ENCODE peak calls at places on chromosomes 5 and 9, in nine cellular contexts. One of them, this sample, is unnamed.

GRCh38 chr5:111681791-111682190 is 75.2 kb downstream of the NREP start:
- DNase-seq in right atrium auricular region: no peak
- DNase-seq in CD8-positive, alpha-beta T cell: no peak
- DNase-seq in pancreas: no peak
- DNase-seq in breast epithelium: no peak
- DNase-seq in HCT116: no peak
- DNase-seq in lung: no peak
- DNase-seq in thyroid gland: no peak
- DNase-seq in GM23338: no peak
- DNase-seq in this sample: no peak

GRCh38 chr5:71828641-71829040 is 109.6 kb downstream of the CARTPT start:
- DNase-seq in HCT116: no peak
- DNase-seq in breast epithelium: no peak
- DNase-seq in pancreas: no peak
- DNase-seq in lung: no peak
- DNase-seq in right atrium auricular region: no peak
- DNase-seq in thyroid gland: no peak
- DNase-seq in CD8-positive, alpha-beta T cell: no peak
- DNase-seq in GM23338: no peak
- DNase-seq in this sample: no peak

GRCh38 chr5:20974423-20974822 is 986.4 kb upstream of the CDH18 start:
- DNase-seq in breast epithelium: no peak
- DNase-seq in CD8-positive, alpha-beta T cell: no peak
- DNase-seq in right atrium auricular region: no peak
- DNase-seq in pancreas: no peak
- DNase-seq in lung: no peak
- DNase-seq in thyroid gland: no peak
- DNase-seq in HCT116: no peak
- DNase-seq in GM23338: peak; percentile 6
- DNase-seq in this sample: no peak

GRCh38 chr5:154997746-154998145 is 15.8 kb upstream of the KIF4B start:
- DNase-seq in breast epithelium: no peak
- DNase-seq in right atrium auricular region: no peak
- DNase-seq in pancreas: no peak
- DNase-seq in thyroid gland: no peak
- DNase-seq in GM23338: no peak
- DNase-seq in lung: no peak
- DNase-seq in HCT116: no peak
- DNase-seq in CD8-positive, alpha-beta T cell: no peak
- DNase-seq in this sample: no peak

GRCh38 chr9:73146113-73146815 is 5.4 kb upstream of the ANXA1 start:
- DNase-seq in lung: no peak
- DNase-seq in HCT116: no peak
- DNase-seq in breast epithelium: no peak
- DNase-seq in CD8-positive, alpha-beta T cell: no peak
- DNase-seq in GM23338: no peak
- DNase-seq in thyroid gland: no peak
- DNase-seq in right atrium auricular region: no peak
- DNase-seq in pancreas: no peak
- DNase-seq in this sample: no peak

GRCh38 chr5:133992429-133993151 is 12.2 kb downstream of the VDAC1 start:
- DNase-seq in GM23338: no peak
- DNase-seq in breast epithelium: no peak
- DNase-seq in pancreas: no peak
- DNase-seq in lung: no peak
- DNase-seq in HCT116: no peak
- DNase-seq in CD8-positive, alpha-beta T cell: no peak
- DNase-seq in thyroid gland: peak; percentile 91
- DNase-seq in right atrium auricular region: no peak
- DNase-seq in this sample: peak; percentile 60

GRCh38 chr5:173395257-173395932 is 67.2 kb upstream of the STC2 start:
- DNase-seq in lung: no peak
- DNase-seq in pancreas: no peak
- DNase-seq in breast epithelium: no peak
- DNase-seq in thyroid gland: no peak
- DNase-seq in CD8-positive, alpha-beta T cell: no peak
- DNase-seq in GM23338: peak; percentile 38
- DNase-seq in right atrium auricular region: no peak
- DNase-seq in HCT116: peak; percentile 6
- DNase-seq in this sample: no peak

GRCh38 chr5:40914835-40915234 is 5.5 kb downstream of the C7 start:
- DNase-seq in thyroid gland: no peak
- DNase-seq in HCT116: no peak
- DNase-seq in lung: no peak
- DNase-seq in GM23338: no peak
- DNase-seq in right atrium auricular region: no peak
- DNase-seq in pancreas: no peak
- DNase-seq in CD8-positive, alpha-beta T cell: no peak
- DNase-seq in breast epithelium: no peak
- DNase-seq in this sample: no peak

GRCh38 chr5:59528226-59528862 is 365.2 kb downstream of the PDE4D start:
- DNase-seq in GM23338: peak; percentile 32
- DNase-seq in lung: no peak
- DNase-seq in right atrium auricular region: no peak
- DNase-seq in pancreas: no peak
- DNase-seq in HCT116: no peak
- DNase-seq in CD8-positive, alpha-beta T cell: no peak
- DNase-seq in thyroid gland: no peak
- DNase-seq in breast epithelium: no peak
- DNase-seq in this sample: no peak

GRCh38 chr9:120583958-120584369 is 4.0 kb upstream of the CDK5RAP2 start:
- DNase-seq in pancreas: no peak
- DNase-seq in CD8-positive, alpha-beta T cell: no peak
- DNase-seq in GM23338: peak; percentile 40
- DNase-seq in breast epithelium: peak; percentile 76
- DNase-seq in thyroid gland: no peak
- DNase-seq in right atrium auricular region: peak; percentile 62
- DNase-seq in HCT116: peak; percentile 16
- DNase-seq in lung: no peak
- DNase-seq in this sample: no peak

GRCh38 chr9:136093331-136093986 is 1.6 kb downstream of the NACC2 start:
- DNase-seq in GM23338: no peak
- DNase-seq in lung: no peak
- DNase-seq in breast epithelium: no peak
- DNase-seq in right atrium auricular region: no peak
- DNase-seq in HCT116: no peak
- DNase-seq in pancreas: no peak
- DNase-seq in CD8-positive, alpha-beta T cell: no peak
- DNase-seq in thyroid gland: peak; percentile 37
- DNase-seq in this sample: no peak

GRCh38 chr9:128123451-128124080 is 4.0 kb downstream of the PTGES2 start:
- DNase-seq in HCT116: no peak
- DNase-seq in right atrium auricular region: no peak
- DNase-seq in pancreas: peak; percentile 51
- DNase-seq in lung: no peak
- DNase-seq in breast epithelium: no peak
- DNase-seq in thyroid gland: no peak
- DNase-seq in CD8-positive, alpha-beta T cell: no peak
- DNase-seq in GM23338: no peak
- DNase-seq in this sample: peak; percentile 16

GRCh38 chr5:169242849-169243186 is 58.1 kb downstream of the SLIT3 start:
- DNase-seq in GM23338: no peak
- DNase-seq in pancreas: no peak
- DNase-seq in lung: no peak
- DNase-seq in thyroid gland: no peak
- DNase-seq in HCT116: no peak
- DNase-seq in right atrium auricular region: no peak
- DNase-seq in breast epithelium: no peak
- DNase-seq in CD8-positive, alpha-beta T cell: no peak
- DNase-seq in this sample: no peak

DNA sequence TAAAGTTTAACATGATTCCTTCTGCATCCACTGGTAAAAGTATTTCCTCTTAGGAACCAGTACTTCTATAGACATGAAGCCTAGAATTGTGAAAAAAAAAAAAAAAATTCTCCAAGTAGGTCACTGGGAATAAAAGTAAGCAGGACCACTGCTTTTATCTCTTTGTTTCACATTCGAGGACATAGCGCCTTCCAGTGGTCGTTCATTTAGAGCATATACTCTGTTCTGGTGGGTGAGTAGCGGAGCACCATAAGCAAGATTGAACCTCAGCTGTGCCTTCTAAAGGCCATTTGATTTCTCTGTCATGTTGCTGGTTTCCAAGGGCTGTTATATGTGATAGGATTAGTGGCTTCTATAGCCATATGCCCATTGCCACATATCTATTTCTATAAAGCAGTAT is 393.1 kb downstream of the TMEM232 start:
- DNase-seq in pancreas: no peak
- DNase-seq in right atrium auricular region: no peak
- DNase-seq in CD8-positive, alpha-beta T cell: no peak
- DNase-seq in thyroid gland: no peak
- DNase-seq in breast epithelium: no peak
- DNase-seq in GM23338: peak; percentile 86
- DNase-seq in HCT116: peak; percentile 3
- DNase-seq in lung: no peak
- DNase-seq in this sample: no peak
- TF ChIP-seq CTCF in pancreas: no peak
- TF ChIP-seq CTCF in right atrium auricular region: no peak
- TF ChIP-seq CTCF in CD8-positive, alpha-beta T cell: no peak
- TF ChIP-seq CTCF in thyroid gland: no peak
- TF ChIP-seq CTCF in breast epithelium: no peak
- TF ChIP-seq CTCF in GM23338: peak; percentile 76
- TF ChIP-seq CTCF in HCT116: peak; percentile 37
- TF ChIP-seq CTCF in lung: no peak
- TF ChIP-seq CTCF in this sample: peak; percentile 30

DNA sequence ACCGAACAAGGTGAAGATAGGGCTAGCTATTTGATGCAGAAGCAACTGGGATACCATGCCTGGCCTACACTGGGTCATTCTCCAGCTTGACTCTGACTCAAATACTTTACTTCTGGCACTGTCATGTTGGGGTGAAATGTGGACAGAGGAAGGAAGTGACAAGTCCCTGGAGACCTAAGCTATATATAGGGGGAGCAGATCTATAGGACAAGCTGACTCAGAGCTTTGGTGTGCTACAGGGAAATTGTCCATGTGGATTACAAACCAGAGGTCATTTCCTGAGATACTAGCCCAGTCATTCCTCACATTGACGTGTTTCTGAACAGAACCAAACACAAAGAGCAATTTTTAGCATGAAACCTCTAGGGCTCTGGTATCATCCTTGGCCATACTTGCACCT is 531.6 kb upstream of the CLINT1 start:
- DNase-seq in CD8-positive, alpha-beta T cell: no peak
- DNase-seq in breast epithelium: no peak
- DNase-seq in lung: no peak
- DNase-seq in HCT116: no peak
- DNase-seq in thyroid gland: no peak
- DNase-seq in pancreas: no peak
- DNase-seq in right atrium auricular region: no peak
- DNase-seq in GM23338: no peak
- DNase-seq in this sample: no peak
- H3K4me1 ChIP-seq in CD8-positive, alpha-beta T cell: no peaks in the 10 kb centered on the region
- H3K4me1 ChIP-seq in breast epithelium: no peaks in the 10 kb centered on the region
- H3K4me1 ChIP-seq in lung: no peaks in the 10 kb centered on the region
- H3K4me1 ChIP-seq in HCT116: no peaks in the 10 kb centered on the region
- H3K4me1 ChIP-seq in thyroid gland: no peaks in the 10 kb centered on the region
- H3K4me1 ChIP-seq in pancreas: peaks cover 13% of the 10 kb centered on the region
- H3K4me1 ChIP-seq in right atrium auricular region: no peaks in the 10 kb centered on the region
- H3K4me1 ChIP-seq in GM23338: no peaks in the 10 kb centered on the region
- H3K4me1 ChIP-seq in this sample: no peaks in the 10 kb centered on the region

DNA sequence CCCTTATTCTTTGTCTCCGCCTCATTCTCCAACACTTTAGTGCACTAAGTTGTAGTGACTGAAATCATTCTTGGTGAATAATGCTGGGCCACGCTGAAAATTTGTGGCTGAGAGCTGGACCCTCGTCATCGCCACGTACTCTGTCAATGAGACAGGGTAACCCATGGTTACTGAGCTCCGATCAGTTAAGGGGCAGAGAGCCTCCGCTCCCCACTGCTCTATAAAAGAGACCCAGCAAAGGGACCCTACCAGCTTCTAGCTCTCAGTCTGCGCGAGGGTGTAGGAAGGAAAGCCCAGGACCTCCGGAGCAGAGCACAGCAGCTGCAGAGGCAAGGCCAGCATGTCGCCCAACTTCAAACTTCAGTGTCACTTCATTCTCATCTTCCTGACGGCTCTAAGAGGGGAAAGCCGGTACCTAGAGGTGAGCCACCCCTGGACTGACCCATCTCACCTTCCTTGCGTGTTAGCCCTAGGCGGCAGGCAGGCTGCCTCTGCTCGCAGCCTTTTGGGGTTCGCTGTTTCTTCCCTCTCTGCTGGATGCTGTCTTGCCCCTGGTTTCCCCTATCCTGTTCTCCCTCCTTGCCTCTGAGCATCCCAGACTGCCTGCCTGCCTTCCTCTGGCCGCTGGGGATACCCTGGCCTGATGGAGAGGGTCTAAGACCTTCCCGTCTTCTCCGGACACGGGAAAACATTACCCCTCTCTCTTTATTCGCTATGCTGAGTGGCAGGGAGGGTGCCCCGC is at the start of gene CRHBP:
- DNase-seq in HCT116: no peak
- DNase-seq in thyroid gland: no peak
- DNase-seq in right atrium auricular region: no peak
- DNase-seq in GM23338: peak; percentile 59
- DNase-seq in pancreas: no peak
- DNase-seq in lung: no peak
- DNase-seq in breast epithelium: no peak
- DNase-seq in CD8-positive, alpha-beta T cell: no peak
- DNase-seq in this sample: no peak
- H3K4me3 ChIP-seq in HCT116: no peak within 1 kb of the TSS
- H3K4me3 ChIP-seq in thyroid gland: peak within 1 kb of the TSS; percentile 0
- H3K4me3 ChIP-seq in right atrium auricular region: peak within 1 kb of the TSS; percentile 55
- H3K4me3 ChIP-seq in GM23338: peak within 1 kb of the TSS; percentile 77
- H3K4me3 ChIP-seq in pancreas: no peak within 1 kb of the TSS
- H3K4me3 ChIP-seq in lung: no peak within 1 kb of the TSS
- H3K4me3 ChIP-seq in breast epithelium: peak within 1 kb of the TSS; percentile 56
- H3K4me3 ChIP-seq in CD8-positive, alpha-beta T cell: no peak within 1 kb of the TSS
- H3K4me3 ChIP-seq in this sample: peak within 1 kb of the TSS; percentile 68

GRCh38 chr9:95383845-95384244 is 66.3 kb upstream of the FANCC start:
- DNase-seq in lung: no peak
- DNase-seq in breast epithelium: no peak
- DNase-seq in pancreas: no peak
- DNase-seq in right atrium auricular region: no peak
- DNase-seq in HCT116: no peak
- DNase-seq in GM23338: no peak
- DNase-seq in CD8-positive, alpha-beta T cell: no peak
- DNase-seq in thyroid gland: no peak
- DNase-seq in this sample: no peak

GRCh38 chr9:95386843-95387242 is 69.3 kb upstream of the FANCC start:
- DNase-seq in lung: no peak
- DNase-seq in breast epithelium: no peak
- DNase-seq in right atrium auricular region: no peak
- DNase-seq in thyroid gland: no peak
- DNase-seq in GM23338: no peak
- DNase-seq in pancreas: no peak
- DNase-seq in HCT116: no peak
- DNase-seq in CD8-positive, alpha-beta T cell: no peak
- DNase-seq in this sample: no peak

GRCh38 chr9:95385521-95385920 is 68.0 kb upstream of the FANCC start:
- DNase-seq in CD8-positive, alpha-beta T cell: no peak
- DNase-seq in right atrium auricular region: no peak
- DNase-seq in breast epithelium: no peak
- DNase-seq in lung: no peak
- DNase-seq in HCT116: no peak
- DNase-seq in GM23338: no peak
- DNase-seq in thyroid gland: no peak
- DNase-seq in pancreas: no peak
- DNase-seq in this sample: no peak

DNA sequence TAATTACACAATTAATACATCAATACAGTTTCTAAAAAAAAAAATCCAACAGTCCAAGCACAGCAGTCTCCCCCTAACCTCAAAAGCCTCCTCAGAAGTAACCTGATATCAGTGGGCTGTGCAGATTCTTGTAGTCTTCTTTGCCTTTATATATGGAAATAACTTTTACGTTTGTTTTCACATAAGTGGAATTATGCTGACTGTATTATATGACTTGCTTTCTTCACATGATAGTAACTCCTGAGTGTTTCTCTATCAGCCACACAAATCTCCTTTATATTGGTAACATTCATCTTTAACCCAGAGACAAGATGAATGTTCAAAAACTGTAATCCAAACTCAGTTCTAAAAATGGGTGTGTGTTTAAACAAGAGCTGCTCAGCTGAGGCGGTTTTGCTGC is 71.9 kb upstream of the FANCC start:
- DNase-seq in HCT116: no peak
- DNase-seq in lung: no peak
- DNase-seq in thyroid gland: no peak
- DNase-seq in CD8-positive, alpha-beta T cell: no peak
- DNase-seq in breast epithelium: no peak
- DNase-seq in GM23338: no peak
- DNase-seq in pancreas: no peak
- DNase-seq in right atrium auricular region: no peak
- DNase-seq in this sample: no peak
- TF ChIP-seq CTCF in HCT116: no peak
- TF ChIP-seq CTCF in lung: no peak
- TF ChIP-seq CTCF in thyroid gland: no peak
- TF ChIP-seq CTCF in CD8-positive, alpha-beta T cell: no peak
- TF ChIP-seq CTCF in breast epithelium: no peak
- TF ChIP-seq CTCF in GM23338: no peak
- TF ChIP-seq CTCF in pancreas: no peak
- TF ChIP-seq CTCF in right atrium auricular region: no peak
- TF ChIP-seq CTCF in this sample: no peak